ENCODE peak calls at places on chromosome 18, in nine cellular contexts. One of them, this sample, is unnamed.

GRCh38 chr18:56083097-56083865 is 495.3 kb upstream of the TCF4 start:
- DNase-seq in fibroblast of lung: peak; percentile 93
- DNase-seq in epithelial cell of esophagus: peak; percentile 17
- DNase-seq in fibroblast of mammary gland: peak; percentile 68
- DNase-seq in endothelial cell of umbilical vein: peak; percentile 99
- DNase-seq in neural progenitor cell: peak; percentile 15
- DNase-seq in tibial artery: no peak
- DNase-seq in Panc1: no peak
- DNase-seq in pancreas: no peak
- DNase-seq in this sample: peak; percentile 64

GRCh38 chr18:32956591-32957310 is 183.9 kb upstream of the KLHL14 start:
- DNase-seq in fibroblast of lung: peak; percentile 85
- DNase-seq in fibroblast of mammary gland: peak; percentile 91
- DNase-seq in Panc1: peak; percentile 60
- DNase-seq in neural progenitor cell: peak; percentile 36
- DNase-seq in endothelial cell of umbilical vein: peak; percentile 61
- DNase-seq in tibial artery: no peak
- DNase-seq in epithelial cell of esophagus: peak; percentile 11
- DNase-seq in pancreas: no peak
- DNase-seq in this sample: peak; percentile 85

GRCh38 chr18:30970201-30970816 is 72.2 kb downstream of the DSC3 start:
- DNase-seq in fibroblast of lung: peak; percentile 8
- DNase-seq in tibial artery: no peak
- DNase-seq in epithelial cell of esophagus: peak; percentile 80
- DNase-seq in endothelial cell of umbilical vein: peak; percentile 30
- DNase-seq in pancreas: peak; percentile 10
- DNase-seq in Panc1: no peak
- DNase-seq in neural progenitor cell: peak; percentile 33
- DNase-seq in fibroblast of mammary gland: peak; percentile 17
- DNase-seq in this sample: peak; percentile 16

GRCh38 chr18:3529597-3529996 is 79.6 kb downstream of the TGIF1 start:
- DNase-seq in fibroblast of lung: peak; percentile 27
- DNase-seq in neural progenitor cell: no peak
- DNase-seq in endothelial cell of umbilical vein: no peak
- DNase-seq in tibial artery: no peak
- DNase-seq in epithelial cell of esophagus: no peak
- DNase-seq in fibroblast of mammary gland: no peak
- DNase-seq in pancreas: no peak
- DNase-seq in Panc1: no peak
- DNase-seq in this sample: no peak

GRCh38 chr18:39380823-39381222 is 1815.2 kb upstream of the CELF4 start:
- DNase-seq in fibroblast of mammary gland: no peak
- DNase-seq in Panc1: no peak
- DNase-seq in fibroblast of lung: no peak
- DNase-seq in pancreas: no peak
- DNase-seq in neural progenitor cell: peak; percentile 81
- DNase-seq in tibial artery: no peak
- DNase-seq in epithelial cell of esophagus: no peak
- DNase-seq in endothelial cell of umbilical vein: no peak
- DNase-seq in this sample: peak; percentile 14

GRCh38 chr18:3891245-3891644 is 441.3 kb downstream of the TGIF1 start:
- DNase-seq in tibial artery: no peak
- DNase-seq in Panc1: no peak
- DNase-seq in neural progenitor cell: no peak
- DNase-seq in fibroblast of mammary gland: no peak
- DNase-seq in fibroblast of lung: no peak
- DNase-seq in pancreas: no peak
- DNase-seq in epithelial cell of esophagus: no peak
- DNase-seq in endothelial cell of umbilical vein: no peak
- DNase-seq in this sample: no peak

GRCh38 chr18:13477147-13477683 is 249.1 kb downstream of the FAM210A start:
- DNase-seq in Panc1: no peak
- DNase-seq in fibroblast of lung: no peak
- DNase-seq in endothelial cell of umbilical vein: no peak
- DNase-seq in epithelial cell of esophagus: no peak
- DNase-seq in pancreas: no peak
- DNase-seq in neural progenitor cell: peak; percentile 23
- DNase-seq in tibial artery: no peak
- DNase-seq in fibroblast of mammary gland: no peak
- DNase-seq in this sample: no peak

GRCh38 chr18:54750350-54750749 is 77.9 kb upstream of the RAB27B start:
- DNase-seq in pancreas: no peak
- DNase-seq in fibroblast of lung: no peak
- DNase-seq in Panc1: no peak
- DNase-seq in tibial artery: no peak
- DNase-seq in fibroblast of mammary gland: no peak
- DNase-seq in epithelial cell of esophagus: no peak
- DNase-seq in endothelial cell of umbilical vein: no peak
- DNase-seq in neural progenitor cell: peak; percentile 31
- DNase-seq in this sample: no peak

GRCh38 chr18:57705861-57706590 is 84.4 kb upstream of the NARS1 start:
- DNase-seq in neural progenitor cell: no peak
- DNase-seq in endothelial cell of umbilical vein: no peak
- DNase-seq in Panc1: no peak
- DNase-seq in pancreas: no peak
- DNase-seq in tibial artery: no peak
- DNase-seq in fibroblast of lung: no peak
- DNase-seq in fibroblast of mammary gland: no peak
- DNase-seq in epithelial cell of esophagus: no peak
- DNase-seq in this sample: no peak

GRCh38 chr18:12317664-12318333 is 9.8 kb downstream of the TUBB6 start:
- DNase-seq in fibroblast of mammary gland: peak; percentile 79
- DNase-seq in neural progenitor cell: no peak
- DNase-seq in Panc1: no peak
- DNase-seq in epithelial cell of esophagus: no peak
- DNase-seq in fibroblast of lung: peak; percentile 54
- DNase-seq in pancreas: no peak
- DNase-seq in tibial artery: no peak
- DNase-seq in endothelial cell of umbilical vein: no peak
- DNase-seq in this sample: peak; percentile 62

GRCh38 chr18:77068321-77068841 is 64.2 kb downstream of the MBP start:
- DNase-seq in tibial artery: no peak
- DNase-seq in endothelial cell of umbilical vein: no peak
- DNase-seq in Panc1: no peak
- DNase-seq in fibroblast of mammary gland: peak; percentile 63
- DNase-seq in fibroblast of lung: peak; percentile 66
- DNase-seq in neural progenitor cell: no peak
- DNase-seq in epithelial cell of esophagus: peak; percentile 70
- DNase-seq in pancreas: no peak
- DNase-seq in this sample: peak; percentile 53

GRCh38 chr18:63681449-63682381 is 20.0 kb upstream of the SERPINB3 start:
- DNase-seq in epithelial cell of esophagus: peak; percentile 56
- DNase-seq in pancreas: no peak
- DNase-seq in Panc1: no peak
- DNase-seq in endothelial cell of umbilical vein: no peak
- DNase-seq in tibial artery: no peak
- DNase-seq in fibroblast of mammary gland: no peak
- DNase-seq in neural progenitor cell: no peak
- DNase-seq in fibroblast of lung: no peak
- DNase-seq in this sample: no peak

GRCh38 chr18:63679820-63680606 is 18.3 kb upstream of the SERPINB3 start:
- DNase-seq in endothelial cell of umbilical vein: no peak
- DNase-seq in epithelial cell of esophagus: no peak
- DNase-seq in fibroblast of mammary gland: peak; percentile 11
- DNase-seq in Panc1: no peak
- DNase-seq in neural progenitor cell: no peak
- DNase-seq in fibroblast of lung: no peak
- DNase-seq in tibial artery: no peak
- DNase-seq in pancreas: no peak
- DNase-seq in this sample: no peak

GRCh38 chr18:63676927-63677326 is 15.2 kb upstream of the SERPINB3 start:
- DNase-seq in neural progenitor cell: no peak
- DNase-seq in Panc1: no peak
- DNase-seq in endothelial cell of umbilical vein: no peak
- DNase-seq in tibial artery: no peak
- DNase-seq in pancreas: no peak
- DNase-seq in fibroblast of mammary gland: no peak
- DNase-seq in fibroblast of lung: no peak
- DNase-seq in epithelial cell of esophagus: no peak
- DNase-seq in this sample: no peak

GRCh38 chr18:63677490-63678225 is 16.0 kb upstream of the SERPINB3 start:
- DNase-seq in fibroblast of mammary gland: peak; percentile 82
- DNase-seq in pancreas: no peak
- DNase-seq in fibroblast of lung: no peak
- DNase-seq in endothelial cell of umbilical vein: no peak
- DNase-seq in neural progenitor cell: no peak
- DNase-seq in tibial artery: no peak
- DNase-seq in epithelial cell of esophagus: peak; percentile 75
- DNase-seq in Panc1: no peak
- DNase-seq in this sample: no peak

GRCh38 chr18:63676526-63676925 is 14.8 kb upstream of the SERPINB3 start:
- DNase-seq in neural progenitor cell: peak; percentile 67
- DNase-seq in fibroblast of mammary gland: peak; percentile 12
- DNase-seq in Panc1: no peak
- DNase-seq in epithelial cell of esophagus: peak; percentile 62
- DNase-seq in tibial artery: no peak
- DNase-seq in fibroblast of lung: no peak
- DNase-seq in endothelial cell of umbilical vein: no peak
- DNase-seq in pancreas: no peak
- DNase-seq in this sample: no peak
- TF ChIP-seq CTCF in neural progenitor cell: peak; percentile 58
- TF ChIP-seq CTCF in fibroblast of mammary gland: peak; percentile 31
- TF ChIP-seq CTCF in Panc1: no peak
- TF ChIP-seq CTCF in epithelial cell of esophagus: peak; percentile 80
- TF ChIP-seq CTCF in tibial artery: no peak
- TF ChIP-seq CTCF in fibroblast of lung: peak; percentile 25
- TF ChIP-seq CTCF in endothelial cell of umbilical vein: no peak
- TF ChIP-seq CTCF in pancreas: peak; percentile 14
- TF ChIP-seq CTCF in this sample: peak; percentile 13

GRCh38 chr18:43043626-43044025 is 71.9 kb downstream of the RIT2 start:
- DNase-seq in tibial artery: no peak
- DNase-seq in neural progenitor cell: no peak
- DNase-seq in endothelial cell of umbilical vein: no peak
- DNase-seq in epithelial cell of esophagus: no peak
- DNase-seq in Panc1: no peak
- DNase-seq in pancreas: no peak
- DNase-seq in fibroblast of mammary gland: no peak
- DNase-seq in fibroblast of lung: no peak
- DNase-seq in this sample: no peak
- H3K4me3 ChIP-seq in tibial artery: no peak overlapping the region
- H3K4me3 ChIP-seq in neural progenitor cell: no peak overlapping the region
- H3K4me3 ChIP-seq in endothelial cell of umbilical vein: no peak overlapping the region
- H3K4me3 ChIP-seq in epithelial cell of esophagus: no peak overlapping the region
- H3K4me3 ChIP-seq in Panc1: no peak overlapping the region
- H3K4me3 ChIP-seq in pancreas: no peak overlapping the region
- H3K4me3 ChIP-seq in fibroblast of mammary gland: no peak overlapping the region
- H3K4me3 ChIP-seq in fibroblast of lung: no peak overlapping the region
- H3K4me3 ChIP-seq in this sample: no peak overlapping the region

GRCh38 chr18:37471619-37472018 is 94.0 kb downstream of the CELF4 start:
- DNase-seq in endothelial cell of umbilical vein: no peak
- DNase-seq in fibroblast of mammary gland: no peak
- DNase-seq in epithelial cell of esophagus: no peak
- DNase-seq in neural progenitor cell: no peak
- DNase-seq in tibial artery: no peak
- DNase-seq in Panc1: no peak
- DNase-seq in fibroblast of lung: no peak
- DNase-seq in pancreas: no peak
- DNase-seq in this sample: no peak

GRCh38 chr18:37481058-37481457 is 84.5 kb downstream of the CELF4 start:
- DNase-seq in neural progenitor cell: peak; percentile 26
- DNase-seq in endothelial cell of umbilical vein: no peak
- DNase-seq in pancreas: no peak
- DNase-seq in Panc1: no peak
- DNase-seq in fibroblast of lung: no peak
- DNase-seq in fibroblast of mammary gland: no peak
- DNase-seq in tibial artery: no peak
- DNase-seq in epithelial cell of esophagus: no peak
- DNase-seq in this sample: no peak

GRCh38 chr18:37476611-37477295 is 88.8 kb downstream of the CELF4 start:
- DNase-seq in tibial artery: no peak
- DNase-seq in pancreas: no peak
- DNase-seq in neural progenitor cell: no peak
- DNase-seq in Panc1: no peak
- DNase-seq in epithelial cell of esophagus: no peak
- DNase-seq in endothelial cell of umbilical vein: no peak
- DNase-seq in fibroblast of lung: no peak
- DNase-seq in fibroblast of mammary gland: no peak
- DNase-seq in this sample: no peak

GRCh38 chr18:37470986-37471385 is 94.6 kb downstream of the CELF4 start:
- DNase-seq in Panc1: no peak
- DNase-seq in endothelial cell of umbilical vein: no peak
- DNase-seq in tibial artery: no peak
- DNase-seq in neural progenitor cell: no peak
- DNase-seq in epithelial cell of esophagus: no peak
- DNase-seq in fibroblast of mammary gland: no peak
- DNase-seq in fibroblast of lung: no peak
- DNase-seq in pancreas: no peak
- DNase-seq in this sample: no peak

GRCh38 chr18:37476182-37476581 is 89.4 kb downstream of the CELF4 start:
- DNase-seq in pancreas: no peak
- DNase-seq in fibroblast of lung: peak; percentile 39
- DNase-seq in Panc1: no peak
- DNase-seq in tibial artery: no peak
- DNase-seq in fibroblast of mammary gland: peak; percentile 17
- DNase-seq in endothelial cell of umbilical vein: peak; percentile 10
- DNase-seq in neural progenitor cell: peak; percentile 73
- DNase-seq in epithelial cell of esophagus: peak; percentile 2
- DNase-seq in this sample: no peak
- TF ChIP-seq CTCF in pancreas: peak; percentile 12
- TF ChIP-seq CTCF in fibroblast of lung: peak; percentile 45
- TF ChIP-seq CTCF in Panc1: peak; percentile 66
- TF ChIP-seq CTCF in tibial artery: peak; percentile 19
- TF ChIP-seq CTCF in fibroblast of mammary gland: peak; percentile 54
- TF ChIP-seq CTCF in endothelial cell of umbilical vein: peak; percentile 61
- TF ChIP-seq CTCF in neural progenitor cell: peak; percentile 87
- TF ChIP-seq CTCF in epithelial cell of esophagus: peak; percentile 51
- TF ChIP-seq CTCF in this sample: peak; percentile 34

GRCh38 chr18:75208055-75208835 is 694 bp downstream of the PTGR3 start:
- DNase-seq in pancreas: peak; percentile 56
- DNase-seq in fibroblast of mammary gland: peak; percentile 52
- DNase-seq in endothelial cell of umbilical vein: peak; percentile 43
- DNase-seq in Panc1: no peak
- DNase-seq in epithelial cell of esophagus: peak; percentile 70
- DNase-seq in fibroblast of lung: peak; percentile 65
- DNase-seq in neural progenitor cell: peak; percentile 65
- DNase-seq in tibial artery: peak; percentile 48
- DNase-seq in this sample: peak; percentile 46

GRCh38 chr18:75205760-75206109 is 3.2 kb downstream of the PTGR3 start:
- DNase-seq in pancreas: no peak
- DNase-seq in epithelial cell of esophagus: no peak
- DNase-seq in neural progenitor cell: peak; percentile 43
- DNase-seq in tibial artery: no peak
- DNase-seq in Panc1: no peak
- DNase-seq in endothelial cell of umbilical vein: no peak
- DNase-seq in fibroblast of mammary gland: peak; percentile 56
- DNase-seq in fibroblast of lung: peak; percentile 72
- DNase-seq in this sample: peak; percentile 66

GRCh38 chr18:75204978-75205759 is 3.8 kb downstream of the PTGR3 start:
- DNase-seq in tibial artery: no peak
- DNase-seq in epithelial cell of esophagus: no peak
- DNase-seq in Panc1: no peak
- DNase-seq in fibroblast of mammary gland: no peak
- DNase-seq in endothelial cell of umbilical vein: no peak
- DNase-seq in pancreas: no peak
- DNase-seq in neural progenitor cell: peak; percentile 38
- DNase-seq in fibroblast of lung: no peak
- DNase-seq in this sample: peak; percentile 65

GRCh38 chr18:75207298-75208054 is 1.5 kb downstream of the PTGR3 start:
- DNase-seq in tibial artery: no peak
- DNase-seq in fibroblast of mammary gland: peak; percentile 81
- DNase-seq in Panc1: no peak
- DNase-seq in neural progenitor cell: peak; percentile 27
- DNase-seq in pancreas: no peak
- DNase-seq in epithelial cell of esophagus: peak; percentile 37
- DNase-seq in endothelial cell of umbilical vein: no peak
- DNase-seq in fibroblast of lung: peak; percentile 72
- DNase-seq in this sample: peak; percentile 64

GRCh38 chr18:75206637-75207297 is 2.2 kb downstream of the PTGR3 start:
- DNase-seq in fibroblast of lung: no peak
- DNase-seq in epithelial cell of esophagus: no peak
- DNase-seq in fibroblast of mammary gland: no peak
- DNase-seq in tibial artery: no peak
- DNase-seq in pancreas: no peak
- DNase-seq in endothelial cell of umbilical vein: no peak
- DNase-seq in neural progenitor cell: no peak
- DNase-seq in Panc1: no peak
- DNase-seq in this sample: no peak
- H3K4me3 ChIP-seq in fibroblast of lung: peak overlapping the region; percentile 89
- H3K4me3 ChIP-seq in epithelial cell of esophagus: peak overlapping the region; percentile 75
- H3K4me3 ChIP-seq in fibroblast of mammary gland: peak overlapping the region; percentile 85
- H3K4me3 ChIP-seq in tibial artery: peak overlapping the region; percentile 96
- H3K4me3 ChIP-seq in pancreas: peak overlapping the region; percentile 89
- H3K4me3 ChIP-seq in endothelial cell of umbilical vein: no peak overlapping the region
- H3K4me3 ChIP-seq in neural progenitor cell: no peak overlapping the region
- H3K4me3 ChIP-seq in Panc1: peak overlapping the region; percentile 84
- H3K4me3 ChIP-seq in this sample: peak overlapping the region; percentile 90